ENCODE peak calls at places on chromosomes 6 and 20, in eight cellular contexts. M is fibroblast of lung; F is cardiac fibroblast; B is mucosa of descending colon; Y is germinal center; D is T-helper 17 cell; Q is fibroblast of the conjunctiva; P is effector memory CD4-positive, alpha-beta T cell. V is an unnamed sample.

GRCh38 chr6:118316796-118317384 is 231.2 kb upstream of the PLN start:
- DNase-seq in F (no peak), Q (no peak), M (no peak), D (no peak), B (no peak), P (no peak), Y (no peak), V (no peak)

GRCh38 chr6:136085370-136086115 is 164.6 kb downstream of the MTFR2 start:
- DNase-seq in P (no peak), D (no peak), B (no peak), Y (no peak), F (no peak), M (peak; percentile 58), Q (no peak), V (no peak)

GRCh38 chr20:47126709-47127108 is 229.8 kb downstream of the ZMYND8 start:
- DNase-seq in Q (no peak), B (no peak), P (no peak), F (peak; percentile 70), Y (no peak), M (peak; percentile 45), D (no peak), V (no peak)

GRCh38 chr20:61280217-61280980 is 28.3 kb downstream of the CDH4 start:
- DNase-seq in Q (no peak), F (no peak), Y (no peak), B (no peak), P (no peak), D (no peak), M (no peak), V (no peak)

GRCh38 chr6:41644297-41644879 is 6.1 kb downstream of the MDFI start:
- DNase-seq in Y (no peak), D (no peak), M (no peak), Q (no peak), P (no peak), F (no peak), B (no peak), V (no peak)

GRCh38 chr6:3013486-3013885 is 13.8 kb downstream of the NQO2 start:
- DNase-seq in P (no peak), M (peak; percentile 20), D (no peak), F (peak; percentile 53), Q (no peak), Y (no peak), B (no peak), V (no peak)

GRCh38 chr6:111922454-111923297 is 49.4 kb upstream of the FYN start:
- DNase-seq in B (no peak), Q (peak; percentile 74), Y (no peak), D (no peak), M (peak; percentile 80), F (peak; percentile 52), P (no peak), V (no peak)

GRCh38 chr6:143575440-143575839 is 63.9 kb upstream of the FUCA2 start:
- DNase-seq in P (peak; percentile 17), M (peak; percentile 89), D (no peak), Q (peak; percentile 85), Y (peak; percentile 81), B (peak; percentile 64), F (peak; percentile 91), V (peak; percentile 59)

GRCh38 chr6:159169193-159169555 is at the start of gene FNDC1:
- DNase-seq in D (peak; percentile 52), F (peak; percentile 21), B (peak; percentile 23), Y (peak; percentile 90), P (peak; percentile 15), Q (no peak), M (no peak), V (peak; percentile 60)

GRCh38 chr6:156437084-156437879 is 339.9 kb upstream of the ARID1B start:
- DNase-seq in Q (no peak), D (no peak), Y (no peak), B (peak; percentile 65), F (no peak), M (no peak), P (no peak), V (no peak)

GRCh38 chr20:41411458-41411857 is 44.8 kb upstream of the EMILIN3 start:
- DNase-seq in B (no peak), D (no peak), F (peak; percentile 64), Y (peak; percentile 11), M (peak; percentile 67), Q (no peak), P (no peak), V (no peak)

GRCh38 chr20:3209023-3209945 is at the start of gene ITPA:
- DNase-seq in Q (no peak), F (peak; percentile 59), P (peak; percentile 16), M (peak; percentile 32), Y (peak; percentile 70), B (peak; percentile 63), D (peak; percentile 34), V (peak; percentile 44)

GRCh38 chr20:63322146-63322922 is 29.3 kb downstream of the COL20A1 start:
- DNase-seq in D (no peak), F (no peak), Q (no peak), M (no peak), P (no peak), B (no peak), Y (no peak), V (no peak)

GRCh38 chr6:75930954-75931689 is 141.3 kb downstream of the IMPG1 start:
- DNase-seq in D (no peak), Y (no peak), M (peak; percentile 7), Q (no peak), F (no peak), P (no peak), B (no peak), V (no peak)

GRCh38 chr20:9514461-9515210 is at the start of gene LAMP5:
- DNase-seq in P (no peak), B (peak; percentile 14), Y (no peak), F (peak; percentile 3), D (no peak), Q (no peak), M (peak; percentile 32), V (no peak)

GRCh38 chr20:17614812-17615644 is 45.2 kb downstream of the DSTN start:
- DNase-seq in F (no peak), Q (no peak), Y (no peak), D (peak; percentile 7), B (peak; percentile 29), M (no peak), P (no peak), V (no peak)

GRCh38 chr20:59585714-59586404 is 18.5 kb upstream of the PHACTR3 start:
- DNase-seq in B (no peak), Q (no peak), M (no peak), P (no peak), Y (no peak), F (no peak), D (no peak), V (no peak)

GRCh38 chr6:145756170-145756662 is 20.9 kb upstream of the EPM2A start:
- DNase-seq in P (no peak), B (no peak), F (peak; percentile 98), Y (no peak), Q (peak; percentile 95), D (no peak), M (peak; percentile 98), V (no peak)

GRCh38 chr20:44040202-44040915 is 125.7 kb downstream of the TOX2 start:
- DNase-seq in F (no peak), B (no peak), D (no peak), Y (no peak), Q (no peak), P (no peak), M (no peak), V (no peak)

GRCh38 chr6:3247255-3248146 is 11.2 kb upstream of the PSMG4 start:
- DNase-seq in Q (peak; percentile 70), P (no peak), M (peak; percentile 80), B (peak; percentile 56), Y (no peak), D (no peak), F (peak; percentile 78), V (no peak)

GRCh38 chr6:143746202-143747119 is 68.7 kb downstream of the PHACTR2 start:
- DNase-seq in Y (no peak), M (peak; percentile 4), F (no peak), P (no peak), D (no peak), Q (no peak), B (no peak), V (no peak)

GRCh38 chr6:134795696-134796095 is 154.2 kb downstream of the ALDH8A1 start:
- DNase-seq in M (no peak), Q (no peak), D (no peak), F (peak; percentile 51), Y (no peak), P (no peak), B (no peak), V (no peak)

GRCh38 chr6:16318538-16318937 is 80.2 kb downstream of the GMPR start:
- DNase-seq in B (no peak), P (peak; percentile 17), M (peak; percentile 78), Q (no peak), Y (no peak), F (peak; percentile 38), D (no peak), V (no peak)

GRCh38 chr6:113172531-113172966 is 684.6 kb upstream of the MARCKS start:
- DNase-seq in Y (no peak), B (peak; percentile 41), D (no peak), P (no peak), F (peak; percentile 73), M (peak; percentile 24), Q (no peak), V (no peak)

GRCh38 chr6:149896491-149896890 is 1.4 kb downstream of the RAET1E start:
- DNase-seq in M (no peak), Q (no peak), B (no peak), D (no peak), P (no peak), Y (no peak), F (peak; percentile 40), V (no peak)

V was measured in memory B cell.